ENCODE peak calls at places on chromosomes 2 and 18, in eight cellular contexts. One of them, this sample, is unnamed.

GRCh38 chr2:117854610-117855009 is 40.1 kb downstream of the DDX18 start:
- DNase-seq in activated naive CD4-positive, alpha-beta T cell treated with anti-CD3 and anti-CD28 coated beads, Interleukin-2, amount 50 U/mL, for 72 hours: no peak
- DNase-seq in HL-60: no peak
- DNase-seq in Daoy: no peak
- DNase-seq in right lobe of liver: no peak
- DNase-seq in NCI-H345: no peak
- DNase-seq in NCI-H1417 treated with DMSO at 0.1 percent for 48 hours: no peak
- DNase-seq in HEK293T: no peak
- DNase-seq in this sample: no peak

GRCh38 chr2:46871976-46872381 is 43.6 kb downstream of the MCFD2 start:
- DNase-seq in activated naive CD4-positive, alpha-beta T cell treated with anti-CD3 and anti-CD28 coated beads, Interleukin-2, amount 50 U/mL, for 72 hours: no peak
- DNase-seq in HL-60: no peak
- DNase-seq in Daoy: no peak
- DNase-seq in right lobe of liver: no peak
- DNase-seq in NCI-H345: no peak
- DNase-seq in NCI-H1417 treated with DMSO at 0.1 percent for 48 hours: no peak
- DNase-seq in HEK293T: no peak
- DNase-seq in this sample: no peak

GRCh38 chr2:177573120-177573519 is 180.5 kb downstream of the AGPS start:
- DNase-seq in activated naive CD4-positive, alpha-beta T cell treated with anti-CD3 and anti-CD28 coated beads, Interleukin-2, amount 50 U/mL, for 72 hours: no peak
- DNase-seq in HL-60: no peak
- DNase-seq in Daoy: no peak
- DNase-seq in right lobe of liver: no peak
- DNase-seq in NCI-H345: no peak
- DNase-seq in NCI-H1417 treated with DMSO at 0.1 percent for 48 hours: no peak
- DNase-seq in HEK293T: no peak
- DNase-seq in this sample: no peak

GRCh38 chr2:184554736-184555135 is 43.6 kb upstream of the ZNF804A start:
- DNase-seq in activated naive CD4-positive, alpha-beta T cell treated with anti-CD3 and anti-CD28 coated beads, Interleukin-2, amount 50 U/mL, for 72 hours: no peak
- DNase-seq in HL-60: no peak
- DNase-seq in Daoy: no peak
- DNase-seq in right lobe of liver: no peak
- DNase-seq in NCI-H345: no peak
- DNase-seq in NCI-H1417 treated with DMSO at 0.1 percent for 48 hours: no peak
- DNase-seq in HEK293T: no peak
- DNase-seq in this sample: no peak

GRCh38 chr2:25254961-25255360 is 86.6 kb upstream of the POMC start:
- DNase-seq in activated naive CD4-positive, alpha-beta T cell treated with anti-CD3 and anti-CD28 coated beads, Interleukin-2, amount 50 U/mL, for 72 hours: no peak
- DNase-seq in HL-60: no peak
- DNase-seq in Daoy: no peak
- DNase-seq in right lobe of liver: no peak
- DNase-seq in NCI-H345: no peak
- DNase-seq in NCI-H1417 treated with DMSO at 0.1 percent for 48 hours: no peak
- DNase-seq in HEK293T: no peak
- DNase-seq in this sample: no peak

GRCh38 chr2:71852141-71852711 is 295.4 kb downstream of the CYP26B1 start:
- DNase-seq in activated naive CD4-positive, alpha-beta T cell treated with anti-CD3 and anti-CD28 coated beads, Interleukin-2, amount 50 U/mL, for 72 hours: no peak
- DNase-seq in HL-60: no peak
- DNase-seq in Daoy: no peak
- DNase-seq in right lobe of liver: no peak
- DNase-seq in NCI-H345: no peak
- DNase-seq in NCI-H1417 treated with DMSO at 0.1 percent for 48 hours: no peak
- DNase-seq in HEK293T: no peak
- DNase-seq in this sample: no peak

GRCh38 chr18:35117951-35118411 is 76.8 kb downstream of the MAPRE2 start:
- DNase-seq in activated naive CD4-positive, alpha-beta T cell treated with anti-CD3 and anti-CD28 coated beads, Interleukin-2, amount 50 U/mL, for 72 hours: no peak
- DNase-seq in HL-60: no peak
- DNase-seq in Daoy: no peak
- DNase-seq in right lobe of liver: peak
- DNase-seq in NCI-H345: no peak
- DNase-seq in NCI-H1417 treated with DMSO at 0.1 percent for 48 hours: no peak
- DNase-seq in HEK293T: no peak
- DNase-seq in this sample: peak

GRCh38 chr2:194155406-194155805 is 1501.6 kb upstream of the SLC39A10 start:
- DNase-seq in activated naive CD4-positive, alpha-beta T cell treated with anti-CD3 and anti-CD28 coated beads, Interleukin-2, amount 50 U/mL, for 72 hours: no peak
- DNase-seq in HL-60: no peak
- DNase-seq in Daoy: no peak
- DNase-seq in right lobe of liver: no peak
- DNase-seq in NCI-H345: no peak
- DNase-seq in NCI-H1417 treated with DMSO at 0.1 percent for 48 hours: no peak
- DNase-seq in HEK293T: no peak
- DNase-seq in this sample: no peak

GRCh38 chr18:58194028-58194427 is 150.0 kb downstream of the NEDD4L start:
- DNase-seq in activated naive CD4-positive, alpha-beta T cell treated with anti-CD3 and anti-CD28 coated beads, Interleukin-2, amount 50 U/mL, for 72 hours: no peak
- DNase-seq in HL-60: no peak
- DNase-seq in Daoy: no peak
- DNase-seq in right lobe of liver: no peak
- DNase-seq in NCI-H345: peak
- DNase-seq in NCI-H1417 treated with DMSO at 0.1 percent for 48 hours: no peak
- DNase-seq in HEK293T: peak
- DNase-seq in this sample: no peak

GRCh38 chr2:182368996-182369395 is 57.8 kb downstream of the PDE1A start:
- DNase-seq in activated naive CD4-positive, alpha-beta T cell treated with anti-CD3 and anti-CD28 coated beads, Interleukin-2, amount 50 U/mL, for 72 hours: no peak
- DNase-seq in HL-60: no peak
- DNase-seq in Daoy: no peak
- DNase-seq in right lobe of liver: no peak
- DNase-seq in NCI-H345: no peak
- DNase-seq in NCI-H1417 treated with DMSO at 0.1 percent for 48 hours: no peak
- DNase-seq in HEK293T: no peak
- DNase-seq in this sample: no peak

GRCh38 chr2:217848351-217848957 is 154.3 kb downstream of the TNS1 start:
- DNase-seq in activated naive CD4-positive, alpha-beta T cell treated with anti-CD3 and anti-CD28 coated beads, Interleukin-2, amount 50 U/mL, for 72 hours: no peak
- DNase-seq in HL-60: no peak
- DNase-seq in Daoy: no peak
- DNase-seq in right lobe of liver: no peak
- DNase-seq in NCI-H345: no peak
- DNase-seq in NCI-H1417 treated with DMSO at 0.1 percent for 48 hours: no peak
- DNase-seq in HEK293T: no peak
- DNase-seq in this sample: no peak

GRCh38 chr18:9095297-9096012 is 7.0 kb upstream of the NDUFV2 start:
- DNase-seq in activated naive CD4-positive, alpha-beta T cell treated with anti-CD3 and anti-CD28 coated beads, Interleukin-2, amount 50 U/mL, for 72 hours: peak
- DNase-seq in HL-60: peak
- DNase-seq in Daoy: no peak
- DNase-seq in right lobe of liver: no peak
- DNase-seq in NCI-H345: no peak
- DNase-seq in NCI-H1417 treated with DMSO at 0.1 percent for 48 hours: no peak
- DNase-seq in HEK293T: no peak
- DNase-seq in this sample: no peak

This sample was measured in mucosa of gallbladder.